ENCODE peak calls at places on chromosomes 1 and 21, in six cellular contexts. X is H1, Z is IMR-90, E is neuronal stem cell, W is trophoblast cell, B is mesenchymal stem cell. L is an unnamed sample.

GRCh38 chr1:165875604-165876003 is 48.2 kb downstream of the UCK2 start:
- DNase-seq in X (no peak), Z (no peak), E (no peak), W (no peak), B (no peak), L (no peak)

GRCh38 chr1:101128211-101128727 is 102.7 kb upstream of the DPH5 start:
- DNase-seq in X (no peak), Z (no peak), E (no peak), W (no peak), B (no peak), L (no peak)

GRCh38 chr1:168465942-168466702 is 77.7 kb downstream of the XCL2 start:
- DNase-seq in X (no peak), Z (peak), E (no peak), W (no peak), B (peak), L (no peak)

GRCh38 chr1:173161510-173162221 is 45.5 kb downstream of the TNFSF4 start:
- DNase-seq in X (no peak), Z (peak), E (no peak), W (no peak), B (peak), L (no peak)

GRCh38 chr1:173043253-173043652 is 7.5 kb downstream of the TNFSF18 start:
- DNase-seq in X (no peak), Z (peak), E (no peak), W (no peak), B (peak), L (no peak)

GRCh38 chr1:203045821-203046594 is 19.7 kb downstream of the PPFIA4 start:
- DNase-seq in X (no peak), Z (peak), E (no peak), W (no peak), B (no peak), L (no peak)

GRCh38 chr1:230379928-230380327 is 46.2 kb downstream of the PGBD5 start:
- DNase-seq in X (no peak), Z (no peak), E (no peak), W (no peak), B (no peak), L (no peak)

GRCh38 chr1:57350619-57351018 is 73.2 kb downstream of the DAB1 start:
- DNase-seq in X (no peak), Z (peak), E (no peak), W (no peak), B (no peak), L (no peak)

GRCh38 chr1:15950763-15951295 is 25.1 kb downstream of the ZBTB17 start:
- DNase-seq in X (no peak), Z (peak), E (no peak), W (no peak), B (peak), L (no peak)

GRCh38 chr1:7519181-7519860 is 251.8 kb upstream of the VAMP3 start:
- DNase-seq in X (no peak), Z (no peak), E (no peak), W (no peak), B (no peak), L (no peak)

GRCh38 chr1:207454046-207454964 is at the start of gene CR2:
- DNase-seq in X (peak), Z (no peak), E (peak), W (peak), B (no peak), L (peak)

GRCh38 chr1:211842518-211842917 is 12.0 kb upstream of the LPGAT1 start:
- DNase-seq in X (no peak), Z (no peak), E (no peak), W (no peak), B (no peak), L (no peak)

GRCh38 chr1:109432336-109432735 is 6.1 kb upstream of the PSMA5 start:
- DNase-seq in X (no peak), Z (peak), E (no peak), W (no peak), B (no peak), L (no peak)

GRCh38 chr1:83109692-83110091 is 889.2 kb downstream of the TTLL7 start:
- DNase-seq in X (no peak), Z (no peak), E (no peak), W (no peak), B (no peak), L (no peak)

GRCh38 chr1:11873954-11874562 is 15.3 kb upstream of the NPPB start:
- DNase-seq in X (no peak), Z (no peak), E (no peak), W (no peak), B (no peak), L (no peak)

GRCh38 chr1:166350490-166350889 is 183.7 kb upstream of the FAM78B start:
- DNase-seq in X (no peak), Z (no peak), E (no peak), W (no peak), B (no peak), L (peak)

GRCh38 chr1:19863804-19864203 is 18.4 kb upstream of the OTUD3 start:
- DNase-seq in X (no peak), Z (peak), E (no peak), W (peak), B (peak), L (no peak)

GRCh38 chr1:246113555-246114095 is 393.5 kb downstream of the SMYD3 start:
- DNase-seq in X (no peak), Z (peak), E (no peak), W (no peak), B (peak), L (no peak)

GRCh38 chr1:69523032-69523431 is 44.7 kb upstream of the LRRC7 start:
- DNase-seq in X (no peak), Z (peak), E (no peak), W (peak), B (peak), L (no peak)

GRCh38 chr1:3368711-3369436 is 85.6 kb upstream of the ARHGEF16 start:
- DNase-seq in X (no peak), Z (no peak), E (no peak), W (no peak), B (no peak), L (no peak)

GRCh38 chr1:71080782-71081696 is at the start of gene ZRANB2:
- DNase-seq in X (peak), Z (peak), E (peak), W (peak), B (peak), L (peak)

GRCh38 chr1:37817481-37817880 is 9.5 kb upstream of the YRDC start:
- DNase-seq in X (no peak), Z (peak), E (no peak), W (no peak), B (peak), L (peak)

GRCh38 chr1:14137411-14138134 is 437.6 kb downstream of the PRDM2 start:
- DNase-seq in X (no peak), Z (no peak), E (no peak), W (peak), B (no peak), L (no peak)

GRCh38 chr1:48882020-48882419 is 105.3 kb upstream of the BEND5 start:
- DNase-seq in X (no peak), Z (no peak), E (no peak), W (no peak), B (no peak), L (no peak)

GRCh38 chr1:185439727-185440415 is 122.8 kb upstream of the IVNS1ABP start:
- DNase-seq in X (no peak), Z (peak), E (no peak), W (peak), B (peak), L (no peak)

GRCh38 chr1:226098870-226099832 is 36.6 kb downstream of the H3-3A start:
- DNase-seq in X (no peak), Z (no peak), E (no peak), W (no peak), B (no peak), L (no peak)

GRCh38 chr1:184210048-184210447 is 158.5 kb downstream of the TSEN15 start:
- DNase-seq in X (no peak), Z (peak), E (no peak), W (no peak), B (peak), L (no peak)

GRCh38 chr1:159928491-159929050 is 3.3 kb upstream of the TAGLN2 start:
- DNase-seq in X (no peak), Z (no peak), E (no peak), W (no peak), B (no peak), L (no peak)

GRCh38 chr1:154871374-154871773 is 1.3 kb upstream of the KCNN3 start:
- DNase-seq in X (no peak), Z (no peak), E (no peak), W (no peak), B (no peak), L (peak)

GRCh38 chr1:95023399-95024050 is 49.2 kb downstream of the ALG14 start:
- DNase-seq in X (no peak), Z (peak), E (no peak), W (no peak), B (peak), L (no peak)

GRCh38 chr1:51973587-51974474 is 16.7 kb downstream of the RAB3B start:
- DNase-seq in X (no peak), Z (peak), E (no peak), W (no peak), B (peak), L (no peak)

GRCh38 chr1:18736958-18737357 is 106.3 kb downstream of the PAX7 start:
- DNase-seq in X (no peak), Z (no peak), E (no peak), W (no peak), B (no peak), L (no peak)

GRCh38 chr1:158084336-158084735 is 90.9 kb downstream of the KIRREL1 start:
- DNase-seq in X (no peak), Z (no peak), E (no peak), W (no peak), B (no peak), L (no peak)

GRCh38 chr1:243490748-243491686 is 235.2 kb downstream of the SDCCAG8 start:
- DNase-seq in X (no peak), Z (peak), E (no peak), W (no peak), B (no peak), L (peak)

DNA sequence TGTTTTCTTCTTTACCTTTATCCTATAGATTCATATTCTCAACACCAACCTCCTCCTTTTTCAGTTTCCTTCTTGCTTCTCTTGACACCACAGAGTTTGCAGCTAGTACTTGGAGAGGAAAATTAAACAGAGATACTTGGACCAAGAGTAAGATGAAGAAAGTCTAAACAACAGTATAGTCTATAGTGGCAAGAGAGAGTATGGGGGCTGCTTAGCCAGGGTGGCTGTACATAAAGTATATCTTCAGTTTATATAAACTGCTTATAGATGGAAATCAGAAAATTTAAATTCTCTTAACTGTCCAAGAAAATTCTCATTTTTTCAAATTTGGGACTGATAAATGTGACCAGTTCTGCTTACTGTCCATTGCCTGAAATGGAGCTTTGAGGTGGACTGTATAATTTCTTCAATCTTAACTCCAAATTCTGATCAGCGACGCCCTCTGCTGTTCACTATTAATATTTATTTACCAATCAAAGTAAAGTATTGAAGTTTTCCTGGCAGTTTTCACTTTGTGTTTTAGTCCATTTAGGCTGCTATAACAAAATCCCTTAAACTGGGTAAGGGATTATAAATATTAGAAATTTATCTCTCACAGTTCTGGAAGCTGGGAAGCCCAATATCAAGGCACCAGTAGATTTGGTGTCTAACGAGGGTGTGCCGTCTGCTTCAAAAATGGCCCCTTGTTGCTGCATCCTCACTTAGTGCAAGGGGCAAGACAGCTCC is 14.8 kb upstream of the METTL18 start:
- DNase-seq in X (no peak), Z (peak), E (no peak), W (peak), B (peak), L (no peak)
- H3K4ac ChIP-seq in X (no peak), Z (no peak), E (no peak), W (peak), B (no peak), L (no peak)

GRCh38 chr1:235588916-235589515 is 60.6 kb downstream of the GNG4 start:
- DNase-seq in X (no peak), Z (peak), E (peak), W (no peak), B (peak), L (no peak)
- H2AFZ ChIP-seq in X (no peak), Z (peak), E (no peak), W (no peak), B (no peak), L (no peak)

DNA sequence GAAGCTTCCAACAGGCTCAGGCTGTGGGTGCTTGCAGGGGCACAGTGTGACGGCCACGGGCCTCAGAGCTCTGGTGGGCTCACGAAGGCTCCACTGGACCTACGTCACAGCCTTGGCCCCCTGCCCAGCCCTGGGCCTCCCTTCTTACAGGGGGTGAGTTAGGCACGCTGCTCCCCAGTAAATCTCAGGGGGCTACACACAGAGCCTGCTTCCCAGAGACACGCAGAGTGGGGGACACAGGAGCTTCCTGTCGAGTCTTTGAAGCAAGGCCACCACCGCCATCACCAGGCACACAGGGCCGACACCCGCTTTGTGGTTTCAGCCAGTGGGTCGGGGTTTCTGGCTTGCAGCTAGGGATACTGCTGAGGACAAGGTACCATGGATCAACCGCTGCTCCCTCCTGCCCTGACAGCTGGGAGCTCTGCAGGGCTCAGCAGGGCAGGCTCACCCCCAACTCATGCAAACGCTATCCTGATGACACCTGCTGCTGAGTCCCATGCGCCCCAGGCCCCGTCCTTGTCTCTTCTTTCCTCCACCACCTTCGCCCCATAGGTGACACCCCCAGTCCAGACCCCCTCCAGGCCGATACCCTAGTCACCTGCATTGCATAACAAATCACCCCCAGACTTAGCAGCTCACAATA is 5.5 kb upstream of the CFAP410 start:
- DNase-seq in X (no peak), Z (no peak), E (no peak), W (no peak), B (no peak), L (no peak)
- H2BK120ac ChIP-seq in X (no peak), Z (no peak), E (no peak), W (no peak), B (no peak), L (no peak)

GRCh38 chr1:43056460-43056859 is 97.8 kb upstream of the SLC2A1 start:
- DNase-seq in X (no peak), Z (no peak), E (no peak), W (no peak), B (no peak), L (no peak)
- H3K4ac ChIP-seq in X (no peak), Z (peak), E (no peak), W (no peak), B (no peak), L (no peak)

DNA sequence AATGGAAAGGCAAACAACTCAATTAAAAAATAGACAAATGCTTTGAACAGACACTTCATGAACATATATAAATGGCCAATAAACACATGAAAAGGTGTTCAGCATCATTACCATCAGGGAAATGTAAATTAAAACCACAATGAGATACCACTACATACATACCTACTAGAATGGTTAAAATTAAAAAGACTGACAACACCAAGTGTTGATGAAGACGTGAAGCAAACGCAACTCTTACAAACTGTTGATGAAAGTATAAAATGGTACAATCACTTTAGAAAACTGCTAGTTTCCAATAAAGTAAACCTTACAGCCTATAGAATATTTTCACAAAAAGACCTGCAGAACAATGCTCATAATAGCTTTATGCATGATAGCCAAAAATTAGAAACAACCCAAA is 10.1 kb downstream of the EIF2B3 start:
- DNase-seq in X (no peak), Z (no peak), E (no peak), W (no peak), B (no peak), L (no peak)
- H2AFZ ChIP-seq in X (no peak), Z (no peak), E (no peak), W (no peak), B (no peak), L (no peak)

DNA sequence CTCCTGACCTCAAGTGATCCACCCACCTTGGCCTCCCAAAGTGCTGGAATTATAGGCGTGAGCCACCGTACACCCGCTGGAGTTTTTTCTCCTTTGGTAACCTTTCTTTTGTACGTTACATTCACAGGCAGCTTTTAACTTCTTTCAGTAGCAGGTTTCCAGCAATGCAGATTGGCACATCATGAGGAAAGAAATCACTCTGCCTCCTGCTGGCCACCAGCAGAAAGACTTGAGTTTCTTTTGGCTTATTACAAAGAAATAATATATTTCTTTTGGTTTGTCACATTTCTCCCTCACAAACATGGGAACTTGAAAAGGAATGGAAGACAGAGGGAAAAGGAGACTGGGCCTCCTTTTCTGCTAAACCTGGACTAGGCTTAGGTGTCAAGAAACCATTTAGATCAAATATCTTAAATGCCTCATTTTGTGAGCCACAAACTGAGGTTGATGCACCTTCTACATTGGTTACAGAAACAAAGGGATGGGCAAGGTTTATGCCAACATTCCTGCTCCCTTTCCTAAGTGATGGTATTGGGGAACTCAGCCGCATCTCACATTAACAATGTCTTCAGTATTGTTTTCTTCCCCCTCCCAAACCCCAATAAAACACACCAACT is 7.8 kb downstream of the ENSA start:
- DNase-seq in X (no peak), Z (peak), E (no peak), W (peak), B (peak), L (no peak)
- H2BK120ac ChIP-seq in X (no peak), Z (no peak), E (no peak), W (no peak), B (no peak), L (no peak)

GRCh38 chr1:178011101-178011828 is 41.4 kb upstream of the SEC16B start:
- DNase-seq in X (no peak), Z (peak), E (no peak), W (peak), B (peak), L (no peak)
- H3K4ac ChIP-seq in X (no peak), Z (no peak), E (no peak), W (no peak), B (no peak), L (no peak)

GRCh38 chr1:66208631-66209030 is 325.3 kb upstream of the SGIP1 start:
- DNase-seq in X (no peak), Z (no peak), E (no peak), W (no peak), B (no peak), L (no peak)
- H2AFZ ChIP-seq in X (no peak), Z (no peak), E (no peak), W (no peak), B (no peak), L (no peak)

DNA sequence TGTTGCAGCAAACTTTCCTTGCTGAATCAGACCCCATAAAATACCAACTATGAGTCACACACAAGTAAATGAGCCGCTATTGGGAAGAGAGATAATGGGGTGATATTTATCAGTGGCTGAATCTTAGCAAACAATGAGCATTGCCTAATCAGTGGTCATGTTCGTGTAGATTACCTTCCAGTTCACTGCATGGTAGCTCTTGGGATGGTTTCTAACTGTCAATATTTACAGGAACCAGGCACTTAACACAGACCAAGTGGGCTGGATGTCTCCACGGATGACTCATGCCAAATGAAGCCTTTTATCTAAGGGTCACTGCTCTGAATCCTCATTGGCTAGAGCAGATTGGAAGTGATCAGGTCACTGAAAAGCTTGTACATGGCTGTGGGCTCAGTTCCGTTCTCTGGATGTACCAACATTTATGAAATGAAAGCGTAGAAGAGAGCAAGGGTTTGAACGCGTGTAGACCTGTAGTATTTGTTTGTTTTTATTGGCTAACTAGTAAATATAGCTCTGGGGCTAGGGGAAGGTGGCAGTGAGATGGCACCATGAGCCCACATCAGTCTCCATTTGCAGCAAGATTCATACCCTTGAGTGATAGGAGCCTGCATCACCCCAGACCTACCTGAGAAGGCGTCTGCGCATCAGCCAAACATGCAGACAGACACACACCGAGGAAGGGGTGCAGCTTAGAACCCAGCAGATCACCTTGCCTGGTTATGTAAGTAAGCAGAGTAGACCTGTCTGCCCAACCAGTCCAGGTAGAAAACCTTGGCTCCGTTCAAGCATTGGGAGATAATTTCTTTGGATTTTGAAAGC is 153.3 kb downstream of the TOMM20 start:
- DNase-seq in X (no peak), Z (peak), E (no peak), W (peak), B (peak), L (no peak)
- H2BK120ac ChIP-seq in X (no peak), Z (peak), E (no peak), W (peak), B (peak), L (no peak)